ENCODE peak calls at places on chromosomes 5 and 9, in eight cellular contexts. G is adipocyte, F is heart left ventricle, R is cardiac muscle cell, Y is uterus, P is GM23248, D is colonic mucosa, N is body of pancreas. K is an unnamed sample. For H3K4me1, the result is how much of the 10 kb centered on the place peaks cover.

GRCh38 chr9:110197330-110198187 is 10.4 kb downstream of the C9orf152 start:
- DNase-seq in G (peak), F (no peak), R (peak), Y (no peak), P (no peak), D (peak), N (no peak), K (no peak)

GRCh38 chr5:144004751-144005150 is 165.7 kb downstream of the YIPF5 start:
- DNase-seq in G (no peak), F (no peak), R (no peak), Y (no peak), P (no peak), D (no peak), N (no peak), K (no peak)

GRCh38 chr5:9545301-9545958 is 445 bp downstream of the SEMA5A start:
- DNase-seq in G (peak), F (peak), R (no peak), Y (no peak), P (peak), D (peak), N (peak), K (no peak)

GRCh38 chr9:85909390-85909789 is 31.6 kb upstream of the NAA35 start:
- DNase-seq in G (no peak), F (no peak), R (no peak), Y (no peak), P (no peak), D (no peak), N (no peak), K (no peak)

GRCh38 chr9:19127881-19128719 is 808 bp upstream of the PLIN2 start:
- DNase-seq in G (peak), F (peak), R (peak), Y (peak), P (peak), D (peak), N (peak), K (peak)

GRCh38 chr9:16653491-16654407 is 216.7 kb downstream of the BNC2 start:
- DNase-seq in G (no peak), F (no peak), R (no peak), Y (peak), P (no peak), D (no peak), N (no peak), K (no peak)

GRCh38 chr5:26482076-26482816 is 556.1 kb downstream of the CDH9 start:
- DNase-seq in G (no peak), F (no peak), R (no peak), Y (no peak), P (no peak), D (no peak), N (no peak), K (no peak)

GRCh38 chr5:124922255-124922975 is 176.0 kb upstream of the ZNF608 start:
- DNase-seq in G (no peak), F (no peak), R (no peak), Y (no peak), P (no peak), D (peak), N (no peak), K (no peak)

GRCh38 chr9:93290495-93291434 is 106.8 kb downstream of the WNK2 start:
- DNase-seq in G (no peak), F (no peak), R (no peak), Y (no peak), P (no peak), D (no peak), N (no peak), K (no peak)

GRCh38 chr9:91197232-91198181 is 164.2 kb downstream of the AUH start:
- DNase-seq in G (peak), F (no peak), R (peak), Y (peak), P (peak), D (peak), N (peak), K (no peak)

GRCh38 chr5:94385767-94386166 is 232.6 kb downstream of the KIAA0825 start:
- DNase-seq in G (no peak), F (no peak), R (no peak), Y (no peak), P (no peak), D (no peak), N (no peak), K (no peak)

GRCh38 chr9:137982132-137982666 is 104.6 kb downstream of the CACNA1B start:
- DNase-seq in G (no peak), F (no peak), R (no peak), Y (no peak), P (no peak), D (no peak), N (no peak), K (no peak)

GRCh38 chr9:38038307-38039089 is 30.5 kb downstream of the SHB start:
- DNase-seq in G (no peak), F (peak), R (peak), Y (no peak), P (no peak), D (no peak), N (no peak), K (no peak)

GRCh38 chr9:134324359-134325095 is 1.7 kb upstream of the RXRA start:
- DNase-seq in G (no peak), F (peak), R (no peak), Y (no peak), P (no peak), D (peak), N (no peak), K (no peak)

GRCh38 chr9:134326754-134327526 is 685 bp downstream of the RXRA start:
- DNase-seq in G (peak), F (peak), R (peak), Y (no peak), P (peak), D (peak), N (no peak), K (no peak)

GRCh38 chr9:134327671-134328231 is 1.5 kb downstream of the RXRA start:
- DNase-seq in G (no peak), F (peak), R (no peak), Y (no peak), P (peak), D (no peak), N (no peak), K (no peak)

GRCh38 chr9:134325096-134325812 is 1.0 kb upstream of the RXRA start:
- DNase-seq in G (peak), F (peak), R (peak), Y (peak), P (peak), D (peak), N (peak), K (no peak)

DNA sequence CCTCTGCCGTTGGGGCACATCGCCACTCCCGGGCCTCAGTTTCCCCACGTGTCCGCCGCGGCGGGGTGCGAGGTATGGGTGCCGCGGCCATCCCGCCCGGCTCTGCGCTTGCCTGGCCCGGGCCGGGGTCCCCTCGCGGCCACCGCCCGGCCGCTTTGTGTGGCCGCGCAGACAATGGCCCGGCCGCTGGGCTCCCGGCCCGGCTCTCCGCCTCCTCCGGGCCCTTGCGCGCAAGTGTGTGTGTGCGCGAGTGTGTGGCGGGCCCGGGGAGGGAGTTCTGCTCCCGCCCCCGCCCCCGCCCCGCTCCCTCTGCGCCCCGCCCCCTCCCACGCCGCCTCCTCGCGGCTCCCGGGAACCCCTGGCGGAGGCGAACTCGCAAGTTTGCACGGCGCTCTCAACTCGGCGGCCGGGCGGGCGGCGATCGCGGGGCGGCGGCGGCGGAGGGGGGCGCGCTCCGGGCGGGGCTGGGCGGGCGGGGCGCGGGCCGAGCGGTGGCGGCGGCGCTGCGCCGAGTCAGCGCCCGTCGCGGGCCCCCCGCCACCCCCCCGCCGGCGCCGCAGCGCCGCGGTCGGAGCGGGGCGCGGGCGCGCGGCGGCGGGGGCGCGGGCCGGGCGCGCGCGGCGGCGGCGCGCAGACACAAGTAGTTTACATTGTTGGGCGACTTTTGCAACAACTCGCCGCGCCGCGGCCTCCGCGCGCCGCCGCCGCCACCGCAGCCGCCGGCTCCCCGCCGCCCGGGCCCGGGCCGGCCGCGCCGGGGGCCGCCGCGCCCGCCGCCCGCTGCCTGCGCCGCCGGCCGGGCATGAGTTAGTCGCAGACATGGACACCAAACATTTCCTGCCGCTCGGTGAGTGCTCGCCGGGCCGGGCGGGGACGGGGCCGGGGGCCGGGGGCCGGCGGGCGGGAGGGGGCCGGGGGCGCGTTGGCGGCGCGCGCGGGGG is at the start of gene RXRA:
- DNase-seq in G (peak), F (peak), R (peak), Y (peak), P (peak), D (peak), N (peak), K (peak)
- H3K4me1 ChIP-seq in G (under half), F (half or more), R (half or more), Y (under half), P (under half), D (under half), N (half or more), K (under half)

GRCh38 chr5:66788556-66788955 is 192.4 kb downstream of the MAST4 start:
- DNase-seq in G (no peak), F (no peak), R (no peak), Y (no peak), P (no peak), D (no peak), N (no peak), K (no peak)
- H3K4me3 ChIP-seq in G (no peak), F (no peak), R (no peak), Y (no peak), P (no peak), D (no peak), N (no peak), K (no peak)

GRCh38 chr5:151243127-151243526 is 9.9 kb upstream of the GM2A start:
- DNase-seq in G (no peak), F (no peak), R (no peak), Y (no peak), P (no peak), D (no peak), N (no peak), K (no peak)
- H3K4me1 ChIP-seq in G (under half), F (under half), R (under half), Y (under half), P (under half), D (under half), N (under half), K (under half)

GRCh38 chr5:1883120-1883924 is 597 bp upstream of the IRX4 start:
- DNase-seq in G (peak), F (peak), R (no peak), Y (no peak), P (peak), D (no peak), N (no peak), K (no peak)
- H3K4me3 ChIP-seq in G (peak), F (peak), R (peak), Y (no peak), P (peak), D (no peak), N (peak), K (no peak)

DNA sequence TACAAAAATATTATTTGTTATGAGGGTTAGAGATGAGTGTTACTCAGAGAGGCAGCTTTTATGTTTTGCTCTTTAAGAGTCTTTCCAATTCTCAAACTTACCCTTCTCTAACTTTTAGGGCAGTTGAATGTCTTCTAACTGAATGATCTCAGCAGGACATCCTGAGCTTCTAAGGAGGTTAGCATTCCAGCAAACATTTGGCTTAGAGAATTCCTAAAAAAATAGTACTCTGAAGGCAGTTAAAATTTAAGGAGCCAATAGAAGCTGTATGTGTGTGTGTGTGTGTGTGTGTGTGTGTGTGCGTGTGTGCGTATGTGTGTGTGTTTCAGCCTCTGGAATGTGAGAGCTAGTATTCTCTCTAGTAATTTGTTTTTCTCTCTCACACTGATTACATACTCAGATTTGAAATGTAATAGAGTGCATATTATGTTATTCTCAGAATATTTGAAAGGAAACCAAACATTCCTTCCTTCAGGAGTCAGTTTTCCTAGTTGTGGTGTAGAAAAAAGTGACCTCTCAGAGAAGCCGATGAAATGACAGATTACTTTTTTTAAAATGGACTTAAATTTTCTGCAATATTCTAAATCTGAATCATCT is 279.6 kb downstream of the TMEM38B start:
- DNase-seq in G (peak), F (no peak), R (peak), Y (no peak), P (peak), D (no peak), N (no peak), K (no peak)
- H3K4me1 ChIP-seq in G (under half), F (under half), R (under half), Y (under half), P (under half), D (under half), N (under half), K (under half)